ENCODE peak calls at places on chromosomes 7 and 10, in nine cellular contexts. O is heart left ventricle; Q is skeletal muscle cell; K is epithelial cell of esophagus; E is GM23248; U is astrocyte of the cerebellum; T is lower leg skin; N is neural progenitor cell; F is CD8-positive, alpha-beta T cell. Z is an unnamed sample.
A peak's percentile ranks its signal among the peaks of the same experiment; 100 is the strongest.

GRCh38 chr10:85976267-85976793 is 390.3 kb downstream of the GRID1 start:
- DNase-seq in O (no peak), Q (no peak), K (no peak), E (no peak), U (no peak), T (no peak), N (peak; percentile 6), F (no peak), Z (no peak)

GRCh38 chr7:99301496-99301895 is 24.2 kb upstream of the ARPC1A start:
- DNase-seq in O (no peak), Q (no peak), K (no peak), E (no peak), U (no peak), T (no peak), N (no peak), F (no peak), Z (no peak)

GRCh38 chr7:73631558-73631957 is 7.2 kb upstream of the MLXIPL start:
- DNase-seq in O (no peak), Q (no peak), K (no peak), E (no peak), U (no peak), T (no peak), N (no peak), F (no peak), Z (no peak)

GRCh38 chr10:28859791-28860190 is 182.5 kb downstream of the BAMBI start:
- DNase-seq in O (no peak), Q (no peak), K (no peak), E (no peak), U (no peak), T (no peak), N (no peak), F (no peak), Z (no peak)

GRCh38 chr10:89625041-89625765 is 19.8 kb downstream of the PANK1 start:
- DNase-seq in O (no peak), Q (peak; percentile 47), K (no peak), E (peak; percentile 3), U (no peak), T (no peak), N (no peak), F (no peak), Z (no peak)

GRCh38 chr7:83162402-83163256 is at the start of gene PCLO:
- DNase-seq in O (peak; percentile 55), Q (no peak), K (peak; percentile 96), E (peak; percentile 53), U (peak; percentile 38), T (peak; percentile 89), N (peak; percentile 97), F (no peak), Z (peak; percentile 53)

GRCh38 chr10:34742456-34742855 is 72.6 kb downstream of the PARD3 start:
- DNase-seq in O (no peak), Q (no peak), K (no peak), E (no peak), U (no peak), T (no peak), N (no peak), F (no peak), Z (no peak)

GRCh38 chr7:49187543-49188268 is 263.4 kb downstream of the CDC14C start:
- DNase-seq in O (no peak), Q (no peak), K (peak; percentile 10), E (no peak), U (no peak), T (no peak), N (no peak), F (no peak), Z (no peak)

GRCh38 chr7:3332308-3332707 is 31.3 kb downstream of the SDK1 start:
- DNase-seq in O (no peak), Q (no peak), K (no peak), E (no peak), U (no peak), T (no peak), N (no peak), F (no peak), Z (no peak)

GRCh38 chr7:2838873-2839578 is 5.1 kb downstream of the GNA12 start:
- DNase-seq in O (no peak), Q (no peak), K (no peak), E (no peak), U (no peak), T (no peak), N (no peak), F (no peak), Z (no peak)

GRCh38 chr7:108149119-108149518 is 19.0 kb upstream of the LAMB4 start:
- DNase-seq in O (no peak), Q (no peak), K (no peak), E (no peak), U (no peak), T (no peak), N (no peak), F (no peak), Z (no peak)

GRCh38 chr7:67738-68395 is 124.5 kb upstream of the FAM20C start:
- DNase-seq in O (peak; percentile 9), Q (no peak), K (no peak), E (no peak), U (no peak), T (no peak), N (peak; percentile 38), F (no peak), Z (no peak)

GRCh38 chr7:104883248-104883717 is 130.7 kb upstream of the KMT2E start:
- DNase-seq in O (no peak), Q (no peak), K (no peak), E (peak; percentile 28), U (no peak), T (no peak), N (no peak), F (no peak), Z (no peak)

GRCh38 chr10:59018977-59019376 is 157.5 kb upstream of the PHYHIPL start:
- DNase-seq in O (no peak), Q (no peak), K (no peak), E (peak; percentile 26), U (no peak), T (no peak), N (no peak), F (no peak), Z (no peak)
- H3K4me3 ChIP-seq in O (no peak overlapping the region), Q (no peak overlapping the region), K (no peak overlapping the region), E (peak overlapping the region; percentile 27), U (no peak overlapping the region), T (no peak overlapping the region), N (no peak overlapping the region), F (no peak overlapping the region), Z (no peak overlapping the region)

GRCh38 chr7:92716825-92717580 is 119.4 kb downstream of the CDK6 start:
- DNase-seq in O (no peak), Q (no peak), K (peak; percentile 38), E (no peak), U (no peak), T (no peak), N (no peak), F (no peak), Z (no peak)
- H3K4me3 ChIP-seq in O (peak overlapping the region; percentile 44), Q (no peak overlapping the region), K (no peak overlapping the region), E (peak overlapping the region; percentile 78), U (peak overlapping the region; percentile 40), T (no peak overlapping the region), N (no peak overlapping the region), F (no peak overlapping the region), Z (peak overlapping the region; percentile 21)

GRCh38 chr7:91266067-91266930 is 2.1 kb downstream of the FZD1 start:
- DNase-seq in O (peak; percentile 62), Q (no peak), K (peak; percentile 17), E (peak; percentile 36), U (no peak), T (peak; percentile 86), N (peak; percentile 50), F (no peak), Z (no peak)
- H3K4me3 ChIP-seq in O (peak overlapping the region; percentile 84), Q (peak overlapping the region; percentile 66), K (peak overlapping the region; percentile 64), E (peak overlapping the region; percentile 86), U (peak overlapping the region; percentile 59), T (peak overlapping the region; percentile 95), N (peak overlapping the region; percentile 91), F (no peak overlapping the region), Z (peak overlapping the region; percentile 79)

GRCh38 chr10:20956843-20957242 is 59.7 kb upstream of the NEBL start:
- DNase-seq in O (no peak), Q (no peak), K (peak; percentile 85), E (no peak), U (no peak), T (no peak), N (no peak), F (no peak), Z (no peak)

GRCh38 chr10:20955355-20955893 is 58.3 kb upstream of the NEBL start:
- DNase-seq in O (no peak), Q (no peak), K (no peak), E (no peak), U (no peak), T (no peak), N (peak; percentile 14), F (no peak), Z (no peak)

GRCh38 chr10:20957744-20958143 is 60.6 kb upstream of the NEBL start:
- DNase-seq in O (no peak), Q (no peak), K (no peak), E (no peak), U (no peak), T (no peak), N (no peak), F (no peak), Z (no peak)

GRCh38 chr10:20953120-20953519 is 56.0 kb upstream of the NEBL start:
- DNase-seq in O (no peak), Q (no peak), K (peak; percentile 4), E (no peak), U (no peak), T (no peak), N (no peak), F (no peak), Z (no peak)

GRCh38 chr10:20954519-20954918 is 57.4 kb upstream of the NEBL start:
- DNase-seq in O (no peak), Q (no peak), K (no peak), E (no peak), U (no peak), T (no peak), N (peak; percentile 89), F (no peak), Z (no peak)
- H3K4me3 ChIP-seq in O (no peak overlapping the region), Q (no peak overlapping the region), K (no peak overlapping the region), E (no peak overlapping the region), U (no peak overlapping the region), T (no peak overlapping the region), N (peak overlapping the region; percentile 6), F (no peak overlapping the region), Z (no peak overlapping the region)

DNA sequence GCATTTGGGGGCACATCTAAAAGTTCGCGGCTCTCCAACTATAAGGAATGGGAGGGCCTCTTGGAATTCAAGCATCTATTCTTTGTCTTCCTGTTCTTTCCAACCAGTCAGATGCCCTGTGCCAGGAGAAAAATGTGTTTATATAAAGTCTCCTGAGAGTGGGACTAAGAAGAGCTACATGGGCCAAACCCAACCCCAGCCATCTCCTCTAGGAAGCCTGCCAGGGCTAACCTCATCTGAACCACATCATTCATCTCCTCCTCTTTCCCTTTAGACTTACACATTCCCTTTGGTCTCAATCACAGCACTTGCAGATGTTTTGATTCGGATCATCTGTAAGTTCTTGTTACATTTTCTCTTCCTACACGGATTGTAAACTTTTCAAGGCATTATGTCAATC is 62.6 kb downstream of the DOCK4 start:
- DNase-seq in O (peak; percentile 32), Q (peak; percentile 81), K (no peak), E (peak; percentile 91), U (peak; percentile 86), T (no peak), N (no peak), F (no peak), Z (no peak)
- H3K4me3 ChIP-seq in O (no peak overlapping the region), Q (no peak overlapping the region), K (no peak overlapping the region), E (peak overlapping the region; percentile 39), U (no peak overlapping the region), T (no peak overlapping the region), N (no peak overlapping the region), F (no peak overlapping the region), Z (no peak overlapping the region)

GRCh38 chr7:55021053-55021452 is 2.2 kb downstream of the EGFR start:
- DNase-seq in O (no peak), Q (no peak), K (peak; percentile 36), E (peak; percentile 38), U (no peak), T (no peak), N (no peak), F (no peak), Z (no peak)
- H3K4me3 ChIP-seq in O (peak overlapping the region; percentile 18), Q (peak overlapping the region; percentile 81), K (peak overlapping the region; percentile 87), E (peak overlapping the region; percentile 85), U (peak overlapping the region; percentile 83), T (peak overlapping the region; percentile 71), N (no peak overlapping the region), F (no peak overlapping the region), Z (peak overlapping the region; percentile 80)

Z was measured in epithelial cell of proximal tubule.